ENCODE peak calls at places on chromosome 19, in ten cellular contexts. E is AG10803; X is CD4-positive, alpha-beta memory T cell; J is pancreas; T is astrocyte of the spinal cord; K is transverse colon; N is mammary epithelial cell; P is CD8-positive, alpha-beta memory T cell; Z is psoas muscle; Y is endodermal cell. A is an unnamed sample.

GRCh38 chr19:57558525-57558924 is 1.1 kb downstream of the ZNF550 start:
- DNase-seq in E (peak; percentile 15), X (no peak), J (no peak), T (peak; percentile 28), K (no peak), N (no peak), P (no peak), Z (no peak), Y (no peak), A (no peak)

GRCh38 chr19:52923782-52924593 is 760 bp upstream of the ZNF888 start:
- DNase-seq in E (peak; percentile 37), X (no peak), J (no peak), T (no peak), K (peak; percentile 74), N (peak; percentile 41), P (no peak), Z (peak; percentile 58), Y (peak; percentile 65), A (peak; percentile 84)

GRCh38 chr19:8438236-8438635 is 6.5 kb upstream of the HNRNPM start:
- DNase-seq in E (no peak), X (no peak), J (peak; percentile 41), T (no peak), K (no peak), N (no peak), P (no peak), Z (peak; percentile 28), Y (no peak), A (peak; percentile 59)

GRCh38 chr19:8126511-8126910 is 22.9 kb downstream of the FBN3 start:
- DNase-seq in E (no peak), X (no peak), J (no peak), T (no peak), K (no peak), N (no peak), P (no peak), Z (no peak), Y (no peak), A (no peak)

GRCh38 chr19:5624154-5624663 is 1.3 kb downstream of the SAFB start:
- DNase-seq in E (peak; percentile 53), X (peak; percentile 44), J (peak; percentile 73), T (peak; percentile 40), K (peak; percentile 44), N (no peak), P (peak; percentile 51), Z (peak; percentile 71), Y (peak; percentile 45), A (peak; percentile 66)

GRCh38 chr19:6097911-6098310 is 12.4 kb downstream of the RFX2 start:
- DNase-seq in E (no peak), X (no peak), J (no peak), T (no peak), K (no peak), N (no peak), P (no peak), Z (no peak), Y (no peak), A (no peak)

GRCh38 chr19:35436477-35437141 is 11.4 kb upstream of the FFAR2 start:
- DNase-seq in E (peak; percentile 37), X (peak; percentile 40), J (no peak), T (no peak), K (peak; percentile 46), N (peak; percentile 90), P (no peak), Z (peak; percentile 55), Y (no peak), A (peak; percentile 57)

GRCh38 chr19:33487901-33488817 is 33.4 kb downstream of the PEPD start:
- DNase-seq in E (no peak), X (no peak), J (peak; percentile 38), T (no peak), K (no peak), N (no peak), P (no peak), Z (no peak), Y (no peak), A (peak; percentile 39)

GRCh38 chr19:14114439-14114838 is 3.1 kb downstream of the PRKACA start:
- DNase-seq in E (no peak), X (no peak), J (no peak), T (no peak), K (no peak), N (no peak), P (no peak), Z (no peak), Y (no peak), A (no peak)

GRCh38 chr19:14114854-14115253 is 2.7 kb downstream of the PRKACA start:
- DNase-seq in E (no peak), X (no peak), J (peak; percentile 77), T (no peak), K (peak; percentile 71), N (no peak), P (peak; percentile 38), Z (peak; percentile 86), Y (peak; percentile 83), A (peak; percentile 78)

GRCh38 chr19:14116918-14117578 is 514 bp downstream of the PRKACA start:
- DNase-seq in E (no peak), X (peak; percentile 51), J (peak; percentile 65), T (no peak), K (no peak), N (no peak), P (peak; percentile 17), Z (peak; percentile 77), Y (peak; percentile 57), A (peak; percentile 83)

GRCh38 chr19:14116525-14116917 is 1.0 kb downstream of the PRKACA start:
- DNase-seq in E (no peak), X (no peak), J (no peak), T (no peak), K (no peak), N (no peak), P (peak; percentile 9), Z (no peak), Y (no peak), A (no peak)

DNA sequence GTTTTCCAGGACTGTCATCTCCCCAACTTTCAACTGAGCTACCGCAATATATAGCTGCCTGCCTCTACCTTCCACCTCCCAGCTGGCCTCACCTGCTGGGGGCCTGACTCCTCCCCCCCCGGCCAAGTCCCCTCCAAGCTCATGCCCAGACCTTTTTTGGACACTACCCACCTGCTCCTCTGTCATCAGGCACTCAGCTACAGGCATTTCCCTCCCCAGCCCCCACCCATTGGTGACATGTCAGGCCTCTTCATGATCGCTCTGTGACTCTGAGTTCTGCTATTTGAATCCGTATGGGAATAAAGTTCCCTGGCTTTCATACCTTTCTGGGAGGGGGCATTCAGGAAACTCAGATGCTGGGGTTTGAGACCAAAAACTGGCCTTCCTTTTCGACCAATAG is 1.8 kb downstream of the PRKACA start:
- DNase-seq in E (no peak), X (no peak), J (no peak), T (no peak), K (no peak), N (no peak), P (no peak), Z (no peak), Y (no peak), A (no peak)
- H3K4me3 ChIP-seq in E (peak overlapping the region; percentile 79), X (no peak overlapping the region), J (peak overlapping the region; percentile 79), T (no peak overlapping the region), K (no peak overlapping the region), N (no peak overlapping the region), P (peak overlapping the region; percentile 60), Z (peak overlapping the region; percentile 90), Y (no peak overlapping the region), A (no peak overlapping the region)

GRCh38 chr19:38975861-38976271 is 324 bp upstream of the FBXO17 start:
- DNase-seq in E (peak; percentile 38), X (no peak), J (no peak), T (peak; percentile 45), K (no peak), N (no peak), P (no peak), Z (no peak), Y (peak; percentile 83), A (no peak)

GRCh38 chr19:38971672-38972071 is 3.9 kb downstream of the FBXO17 start:
- DNase-seq in E (no peak), X (no peak), J (no peak), T (no peak), K (no peak), N (no peak), P (no peak), Z (no peak), Y (no peak), A (no peak)

GRCh38 chr19:38975214-38975860 is at the start of gene FBXO17:
- DNase-seq in E (peak; percentile 56), X (no peak), J (peak; percentile 80), T (peak; percentile 54), K (peak; percentile 27), N (peak; percentile 68), P (no peak), Z (peak; percentile 65), Y (peak; percentile 85), A (peak; percentile 71)

GRCh38 chr19:38977445-38978314 is 2.1 kb upstream of the FBXO17 start:
- DNase-seq in E (no peak), X (no peak), J (no peak), T (no peak), K (no peak), N (peak; percentile 73), P (no peak), Z (no peak), Y (no peak), A (no peak)

GRCh38 chr19:38974599-38975213 is 836 bp downstream of the FBXO17 start:
- DNase-seq in E (no peak), X (no peak), J (no peak), T (no peak), K (no peak), N (no peak), P (no peak), Z (no peak), Y (no peak), A (no peak)
- H3K4me3 ChIP-seq in E (peak overlapping the region; percentile 71), X (no peak overlapping the region), J (peak overlapping the region; percentile 80), T (peak overlapping the region; percentile 61), K (peak overlapping the region; percentile 61), N (peak overlapping the region; percentile 77), P (no peak overlapping the region), Z (peak overlapping the region; percentile 80), Y (peak overlapping the region; percentile 82), A (peak overlapping the region; percentile 52)

GRCh38 chr19:39507715-39508364 is 7.1 kb upstream of the SELENOV start:
- DNase-seq in E (no peak), X (no peak), J (no peak), T (no peak), K (no peak), N (no peak), P (no peak), Z (no peak), Y (no peak), A (no peak)
- H3K4me3 ChIP-seq in E (peak overlapping the region; percentile 58), X (no peak overlapping the region), J (peak overlapping the region; percentile 42), T (peak overlapping the region; percentile 50), K (no peak overlapping the region), N (peak overlapping the region; percentile 67), P (peak overlapping the region; percentile 34), Z (peak overlapping the region; percentile 58), Y (peak overlapping the region; percentile 79), A (peak overlapping the region; percentile 22)

GRCh38 chr19:38307076-38307475 is 3.0 kb downstream of the C19orf33 start:
- DNase-seq in E (no peak), X (no peak), J (no peak), T (no peak), K (no peak), N (no peak), P (no peak), Z (no peak), Y (no peak), A (no peak)

GRCh38 chr19:38304352-38304865 is 358 bp downstream of the C19orf33 start:
- DNase-seq in E (no peak), X (no peak), J (no peak), T (no peak), K (no peak), N (no peak), P (no peak), Z (no peak), Y (peak; percentile 74), A (no peak)

GRCh38 chr19:38303517-38304351 is at the start of gene C19orf33:
- DNase-seq in E (no peak), X (no peak), J (no peak), T (peak; percentile 17), K (peak; percentile 93), N (peak; percentile 83), P (no peak), Z (no peak), Y (peak; percentile 90), A (no peak)

GRCh38 chr19:38306236-38306635 is 2.2 kb downstream of the C19orf33 start:
- DNase-seq in E (no peak), X (no peak), J (no peak), T (no peak), K (no peak), N (no peak), P (no peak), Z (no peak), Y (no peak), A (no peak)

GRCh38 chr19:38304866-38305429 is 897 bp downstream of the C19orf33 start:
- DNase-seq in E (no peak), X (no peak), J (peak; percentile 79), T (peak; percentile 61), K (peak; percentile 94), N (peak; percentile 70), P (no peak), Z (no peak), Y (peak; percentile 98), A (no peak)
- H3K4me3 ChIP-seq in E (no peak overlapping the region), X (no peak overlapping the region), J (peak overlapping the region; percentile 33), T (no peak overlapping the region), K (peak overlapping the region; percentile 23), N (peak overlapping the region; percentile 78), P (no peak overlapping the region), Z (no peak overlapping the region), Y (no peak overlapping the region), A (no peak overlapping the region)